ENCODE peak calls at places on chromosomes 7 and 10, in eight cellular contexts. K is ELR, W is ELF-1, R is ureter, D is T-helper 9 cell, O is fibroblast of the conjunctiva, E is T-helper 1 cell, N is anterior cingulate cortex. Q is an unnamed sample.
A peak's percentile ranks its signal among the peaks of the same experiment; 100 is the strongest.

GRCh38 chr10:123687758-123688157 is 21.6 kb downstream of the GPR26 start:
- DNase-seq in K (no peak), W (peak; percentile 77), R (no peak), D (no peak), O (no peak), E (no peak), N (no peak), Q (no peak)

GRCh38 chr7:122258971-122259370 is 45.6 kb downstream of the FEZF1 start:
- DNase-seq in K (no peak), W (no peak), R (no peak), D (no peak), O (no peak), E (no peak), N (no peak), Q (no peak)

GRCh38 chr10:35789996-35790395 is 147.9 kb upstream of the FZD8 start:
- DNase-seq in K (peak; percentile 91), W (no peak), R (no peak), D (no peak), O (no peak), E (no peak), N (no peak), Q (no peak)

GRCh38 chr10:72740526-72740925 is 48.6 kb downstream of the MCU start:
- DNase-seq in K (peak; percentile 65), W (no peak), R (no peak), D (no peak), O (peak; percentile 24), E (no peak), N (no peak), Q (peak; percentile 62)

GRCh38 chr10:96334888-96335526 is 23.8 kb downstream of the OPALIN start:
- DNase-seq in K (peak; percentile 51), W (peak; percentile 67), R (no peak), D (no peak), O (peak; percentile 2), E (no peak), N (no peak), Q (peak; percentile 5)

GRCh38 chr7:158085741-158086695 is 501.6 kb downstream of the PTPRN2 start:
- DNase-seq in K (no peak), W (peak; percentile 65), R (no peak), D (no peak), O (no peak), E (no peak), N (no peak), Q (no peak)

GRCh38 chr7:103106336-103107070 is 31.6 kb downstream of the ARMC10 start:
- DNase-seq in K (no peak), W (peak; percentile 75), R (no peak), D (no peak), O (no peak), E (no peak), N (no peak), Q (peak; percentile 16)

GRCh38 chr10:105679781-105680180 is 1038.7 kb downstream of the SORCS3 start:
- DNase-seq in K (no peak), W (no peak), R (no peak), D (no peak), O (no peak), E (no peak), N (no peak), Q (no peak)

GRCh38 chr7:92778972-92779371 is 57.4 kb downstream of the CDK6 start:
- DNase-seq in K (no peak), W (no peak), R (peak; percentile 62), D (no peak), O (peak; percentile 78), E (no peak), N (no peak), Q (no peak)

GRCh38 chr7:74396993-74397392 is 56.7 kb upstream of the GTF2IRD1 start:
- DNase-seq in K (no peak), W (no peak), R (no peak), D (no peak), O (no peak), E (no peak), N (no peak), Q (no peak)

GRCh38 chr7:79453558-79454324 is at the start of gene MAGI2:
- DNase-seq in K (peak; percentile 71), W (peak; percentile 52), R (peak; percentile 85), D (no peak), O (peak; percentile 82), E (no peak), N (peak; percentile 75), Q (no peak)

GRCh38 chr7:157405914-157406810 is 69.4 kb downstream of the DNAJB6 start:
- DNase-seq in K (no peak), W (no peak), R (no peak), D (no peak), O (no peak), E (no peak), N (no peak), Q (no peak)

GRCh38 chr10:13776861-13777301 is 190.1 kb downstream of the PRPF18 start:
- DNase-seq in K (peak; percentile 75), W (no peak), R (no peak), D (no peak), O (no peak), E (no peak), N (no peak), Q (no peak)

GRCh38 chr10:100980327-100981110 is 6.8 kb downstream of the MRPL43 start:
- DNase-seq in K (no peak), W (no peak), R (no peak), D (no peak), O (no peak), E (no peak), N (no peak), Q (no peak)

GRCh38 chr7:31443457-31443856 is 70.4 kb upstream of the ITPRID1 start:
- DNase-seq in K (peak; percentile 75), W (peak; percentile 51), R (no peak), D (no peak), O (peak; percentile 14), E (peak; percentile 19), N (no peak), Q (no peak)

GRCh38 chr7:17680026-17680425 is 260.3 kb downstream of the SNX13 start:
- DNase-seq in K (peak; percentile 94), W (peak; percentile 62), R (peak; percentile 65), D (no peak), O (peak; percentile 88), E (no peak), N (no peak), Q (peak; percentile 49)

GRCh38 chr10:124681626-124682552 is 62.3 kb downstream of the FAM53B start:
- DNase-seq in K (no peak), W (no peak), R (no peak), D (no peak), O (no peak), E (no peak), N (no peak), Q (no peak)

GRCh38 chr7:85184599-85185354 is 2.1 kb downstream of the SEMA3D start:
- DNase-seq in K (peak; percentile 66), W (peak; percentile 24), R (peak; percentile 57), D (no peak), O (peak; percentile 29), E (no peak), N (no peak), Q (peak; percentile 17)